ENCODE peak calls at places on chromosomes 5 and 9, in ten cellular contexts. O is PC-3, I is OCI-LY7, S is H1, H is K562, X is IMR-90, Y is neural progenitor cell, T is fibroblast of lung, V is astrocyte, E is endothelial cell of umbilical vein. M is an unnamed sample.

GRCh38 chr5:176880393-176881020 is 18.6 kb downstream of the HK3 start:
- DNase-seq in H (no peak), I (no peak), S (no peak), V (no peak), T (no peak), O (no peak), E (no peak), Y (no peak), X (no peak), M (peak)

GRCh38 chr5:118637947-118638670 is 350.2 kb downstream of the DTWD2 start:
- DNase-seq in T (no peak), V (no peak), S (no peak), I (no peak), E (no peak), H (no peak), O (no peak), X (no peak), Y (no peak), M (no peak)

GRCh38 chr5:96601811-96602244 is 60.3 kb upstream of the CAST start:
- DNase-seq in V (peak), E (peak), O (peak), T (peak), Y (peak), X (peak), I (peak), S (peak), H (peak), M (peak)

GRCh38 chr5:28788954-28789353 is 1750.6 kb upstream of the CDH9 start:
- DNase-seq in I (no peak), E (no peak), S (no peak), T (no peak), O (peak), X (no peak), H (no peak), Y (no peak), V (no peak), M (no peak)

GRCh38 chr5:132429451-132430440 is 60.2 kb downstream of the SLC22A5 start:
- DNase-seq in X (no peak), T (no peak), V (no peak), Y (no peak), O (no peak), I (no peak), H (no peak), S (no peak), E (no peak), M (no peak)

GRCh38 chr5:158484246-158484645 is 615.5 kb downstream of the EBF1 start:
- DNase-seq in S (no peak), T (no peak), Y (no peak), V (no peak), E (no peak), X (no peak), H (no peak), O (no peak), I (no peak), M (no peak)

GRCh38 chr9:31745468-31745867 is 639.0 kb upstream of the ACO1 start:
- DNase-seq in H (no peak), S (no peak), E (peak), V (no peak), X (no peak), Y (no peak), T (no peak), I (no peak), O (no peak), M (no peak)

GRCh38 chr9:135612981-135613910 is 26.1 kb downstream of the GLT6D1 start:
- DNase-seq in O (no peak), Y (no peak), H (peak), E (no peak), V (no peak), T (no peak), I (no peak), X (no peak), S (no peak), M (peak)

GRCh38 chr5:206406-206805 is 11.5 kb downstream of the CCDC127 start:
- DNase-seq in X (peak), O (no peak), I (no peak), H (peak), E (no peak), Y (no peak), T (peak), V (peak), S (no peak), M (peak)

GRCh38 chr5:120600639-120601038 is 136.5 kb downstream of the PRR16 start:
- DNase-seq in H (no peak), E (no peak), T (no peak), O (no peak), I (no peak), X (no peak), S (no peak), Y (no peak), V (no peak), M (no peak)

GRCh38 chr9:89277454-89277853 is 33.5 kb upstream of the CKS2 start:
- DNase-seq in E (no peak), S (no peak), I (no peak), V (peak), X (peak), T (peak), O (no peak), H (no peak), Y (no peak), M (no peak)

GRCh38 chr5:56950626-56951130 is 1.2 kb downstream of the MIER3 start:
- DNase-seq in E (peak), X (peak), Y (peak), O (peak), V (peak), H (peak), T (peak), S (peak), I (peak), M (peak)

GRCh38 chr5:156824800-156825199 is 25.3 kb upstream of the PPP1R2B start:
- DNase-seq in Y (peak), V (peak), O (peak), S (no peak), T (peak), I (peak), E (no peak), H (no peak), X (peak), M (peak)

GRCh38 chr5:115168829-115169391 is 798 bp downstream of the TRIM36 start:
- DNase-seq in E (peak), X (no peak), Y (peak), T (peak), O (no peak), H (peak), I (no peak), S (peak), V (no peak), M (no peak)

GRCh38 chr9:97984188-97985057 is 1.3 kb downstream of the ANP32B start:
- DNase-seq in X (peak), E (peak), I (peak), Y (peak), H (peak), O (peak), S (peak), V (peak), T (peak), M (peak)

GRCh38 chr5:73722224-73722623 is 96.2 kb downstream of the ARHGEF28 start:
- DNase-seq in I (no peak), S (no peak), H (no peak), V (no peak), X (peak), E (no peak), O (no peak), T (peak), Y (no peak), M (no peak)

GRCh38 chr9:76218868-76219462 is 175.3 kb downstream of the RFK start:
- DNase-seq in S (no peak), I (no peak), O (no peak), E (no peak), Y (peak), V (peak), T (peak), X (no peak), H (no peak), M (no peak)

GRCh38 chr9:68627594-68627993 is 77.4 kb upstream of the PIP5K1B start:
- DNase-seq in T (no peak), E (no peak), I (no peak), V (no peak), O (no peak), Y (no peak), X (no peak), S (no peak), H (no peak), M (no peak)

GRCh38 chr9:113504725-113505590 is 41.4 kb downstream of the RGS3 start:
- DNase-seq in H (no peak), Y (no peak), I (no peak), S (no peak), O (no peak), T (no peak), X (no peak), E (peak), V (no peak), M (no peak)

GRCh38 chr9:128523199-128523925 is 18.8 kb downstream of the GLE1 start:
- DNase-seq in H (no peak), O (no peak), S (no peak), V (peak), T (peak), Y (peak), E (peak), I (no peak), X (peak), M (peak)

GRCh38 chr9:92438900-92439526 is 14.7 kb upstream of the OMD start:
- DNase-seq in Y (no peak), V (no peak), O (peak), H (no peak), T (no peak), X (peak), E (peak), I (peak), S (no peak), M (no peak)

GRCh38 chr5:176774216-176775171 is 35.9 kb upstream of the UNC5A start:
- DNase-seq in O (no peak), X (no peak), S (peak), V (no peak), I (no peak), E (no peak), T (no peak), Y (no peak), H (peak), M (peak)

GRCh38 chr5:41636605-41637004 is 126.2 kb upstream of the PLCXD3 start:
- DNase-seq in Y (peak), X (peak), V (no peak), H (peak), S (peak), E (peak), O (peak), I (peak), T (peak), M (no peak)

GRCh38 chr5:41638685-41639084 is 128.3 kb upstream of the PLCXD3 start:
- DNase-seq in E (no peak), Y (no peak), O (peak), V (no peak), X (no peak), T (no peak), H (no peak), I (no peak), S (no peak), M (no peak)

GRCh38 chr5:41637424-41637823 is 127.0 kb upstream of the PLCXD3 start:
- DNase-seq in H (no peak), I (no peak), S (peak), E (no peak), Y (peak), O (no peak), V (peak), T (peak), X (no peak), M (peak)

GRCh38 chr5:41637869-41638268 is 127.5 kb upstream of the PLCXD3 start:
- DNase-seq in S (no peak), X (no peak), E (no peak), Y (no peak), I (peak), H (no peak), T (no peak), O (peak), V (no peak), M (no peak)

DNA sequence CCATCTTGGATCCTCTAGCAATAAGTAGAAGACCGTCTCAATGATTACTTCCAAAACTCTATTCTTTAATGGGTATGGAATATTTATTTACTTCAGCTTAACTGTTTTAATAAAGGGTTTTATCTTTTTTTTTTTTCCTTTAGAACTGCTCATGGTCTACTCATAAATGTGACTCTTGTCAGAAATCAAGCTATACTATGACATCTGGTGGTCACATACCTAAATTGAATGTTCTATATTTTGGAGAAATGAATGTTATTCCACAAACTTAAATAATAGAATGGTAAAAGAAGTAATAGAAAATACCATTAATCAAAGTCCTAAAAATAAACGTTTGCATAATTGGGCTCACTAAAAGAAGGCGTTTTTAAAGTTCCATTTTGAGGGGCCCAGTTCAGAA is 131.2 kb upstream of the PLCXD3 start:
- DNase-seq in S (no peak), X (peak), I (no peak), V (no peak), Y (no peak), H (no peak), O (peak), E (no peak), T (peak), M (no peak)
- TF ChIP-seq CTCF in S (no peak), X (peak), I (peak), V (no peak), Y (peak), H (no peak), O (peak), E (no peak), T (peak), M (peak)

GRCh38 chr5:107476783-107477182 is 194.0 kb downstream of the EFNA5 start:
- DNase-seq in Y (no peak), H (no peak), E (peak), O (no peak), I (peak), X (no peak), V (no peak), T (no peak), S (no peak), M (no peak)

GRCh38 chr5:107474361-107474723 is 196.4 kb downstream of the EFNA5 start:
- DNase-seq in I (no peak), S (no peak), O (no peak), T (no peak), X (no peak), Y (no peak), V (no peak), E (no peak), H (no peak), M (no peak)

GRCh38 chr5:107474724-107475489 is 195.8 kb downstream of the EFNA5 start:
- DNase-seq in H (no peak), E (peak), V (no peak), T (no peak), Y (no peak), S (no peak), O (peak), X (peak), I (no peak), M (no peak)

GRCh38 chr5:107477492-107477891 is 193.2 kb downstream of the EFNA5 start:
- DNase-seq in I (no peak), S (no peak), T (no peak), X (no peak), E (no peak), V (no peak), Y (no peak), O (peak), H (no peak), M (no peak)

DNA sequence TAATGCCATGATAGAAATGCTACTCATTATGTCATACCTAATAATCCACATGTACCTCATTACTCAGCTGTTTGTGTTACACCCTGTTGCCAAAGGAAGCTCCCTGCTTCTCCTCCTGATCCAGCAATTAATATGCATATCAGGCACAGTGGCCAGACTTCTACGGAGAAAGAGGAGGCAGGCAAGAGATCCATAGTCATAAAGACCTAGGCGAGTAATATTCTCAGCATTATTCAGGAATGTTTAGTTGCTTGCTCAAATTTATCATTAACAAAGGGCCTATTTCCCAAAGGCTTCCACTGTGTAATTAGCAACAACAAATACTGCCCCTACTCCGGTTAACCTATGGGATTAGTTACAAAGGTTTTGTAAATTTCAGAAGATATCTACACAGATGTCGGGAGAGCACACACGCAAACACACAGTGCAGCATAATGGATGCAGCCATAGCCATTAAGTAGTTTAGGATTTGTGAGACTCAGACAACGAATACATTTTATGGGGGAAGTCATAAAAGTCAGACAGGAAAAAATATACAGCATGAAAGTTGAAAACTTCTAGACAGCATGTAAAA is 192.6 kb downstream of the EFNA5 start:
- DNase-seq in H (no peak), X (no peak), V (no peak), T (no peak), I (no peak), Y (no peak), E (peak), O (no peak), S (no peak), M (no peak)
- H3K4me2 ChIP-seq in H (no peak), X (no peak), V (no peak), T (no peak), I (no peak), Y (peak), E (no peak), O (peak), S (peak), M (no peak)

DNA sequence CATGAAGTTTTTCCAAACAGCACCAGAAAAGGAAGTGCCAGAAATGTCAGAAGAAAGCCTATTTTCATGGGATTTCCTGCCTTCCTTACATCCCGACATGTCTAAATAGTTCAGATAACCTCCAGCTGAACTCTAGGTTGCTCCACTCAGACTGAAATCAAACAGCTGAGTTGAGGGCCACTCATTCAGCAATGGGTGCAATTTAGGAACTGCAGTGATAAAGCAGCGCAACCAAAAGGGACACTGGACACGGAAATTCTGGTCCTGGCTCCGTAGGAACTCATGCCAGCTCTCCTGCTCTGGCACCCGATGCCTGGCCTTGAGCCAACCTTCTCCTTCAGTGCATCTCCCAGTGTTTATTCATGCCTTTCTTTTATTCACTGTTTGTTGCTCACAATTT is 127.1 kb downstream of the PDE4D start:
- DNase-seq in I (no peak), V (no peak), E (peak), H (no peak), O (no peak), T (no peak), S (no peak), Y (no peak), X (no peak), M (no peak)
- H3K4me3 ChIP-seq in I (no peak), V (peak), E (peak), H (no peak), O (peak), T (peak), S (no peak), Y (no peak), X (no peak), M (no peak)

DNA sequence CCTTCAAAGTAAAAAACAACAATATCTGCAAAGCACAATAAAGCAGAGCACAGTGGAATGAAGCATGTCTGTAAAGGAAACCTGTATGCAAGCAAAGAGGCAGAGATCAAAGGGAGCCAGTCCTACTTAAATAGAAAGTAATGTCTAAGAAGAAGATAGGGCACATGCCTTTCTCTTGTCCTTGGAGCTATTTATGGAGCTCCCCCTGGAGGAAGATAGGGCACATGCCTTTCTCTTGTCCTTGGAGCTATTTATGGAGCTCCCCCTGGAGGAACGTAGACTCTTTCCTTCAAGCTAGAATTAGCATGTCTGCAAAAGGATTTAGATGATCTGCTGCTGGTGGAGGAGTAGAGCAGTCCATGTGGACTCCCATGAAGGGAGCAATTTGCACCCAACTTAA is 168.1 kb upstream of the RASEF start:
- DNase-seq in H (no peak), X (no peak), I (no peak), E (no peak), V (no peak), T (no peak), Y (peak), S (no peak), O (no peak), M (peak)
- TF ChIP-seq CTCF in H (no peak), X (no peak), I (no peak), E (no peak), V (no peak), T (peak), Y (peak), S (peak), O (no peak), M (no peak)

DNA sequence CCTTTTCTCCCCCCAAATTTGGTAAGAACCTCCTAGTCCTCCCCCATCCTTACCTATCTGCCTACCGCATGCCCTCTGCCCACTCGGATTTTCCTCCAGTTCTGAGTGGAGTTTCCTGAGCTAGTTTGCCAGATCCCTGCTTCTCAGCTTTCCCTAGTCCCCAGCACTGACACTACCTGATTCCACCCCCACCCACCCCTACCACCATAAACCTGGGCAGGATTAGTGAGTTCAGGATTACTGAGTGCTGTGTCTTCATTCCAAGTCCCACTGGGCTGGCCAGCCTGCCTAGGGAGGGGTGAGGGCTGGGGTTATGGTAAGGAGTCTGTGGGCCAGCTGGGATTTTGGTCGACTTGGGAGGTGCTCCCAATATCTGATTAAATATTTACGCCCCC is 3.9 kb downstream of the PITX1 start:
- DNase-seq in S (no peak), O (no peak), Y (peak), V (no peak), I (no peak), H (no peak), T (no peak), E (no peak), X (no peak), M (no peak)
- H3K4me2 ChIP-seq in S (peak), O (no peak), Y (no peak), V (no peak), I (peak), H (no peak), T (no peak), E (no peak), X (peak), M (peak)

GRCh38 chr5:172380261-172380991 is 73.9 kb downstream of the SH3PXD2B start:
- DNase-seq in H (no peak), X (peak), O (peak), V (no peak), Y (no peak), E (no peak), I (no peak), S (no peak), T (no peak), M (peak)
- H3K4me3 ChIP-seq in H (no peak), X (no peak), O (peak), V (no peak), Y (no peak), E (no peak), I (no peak), S (no peak), T (no peak), M (no peak)

GRCh38 chr5:43227655-43228054 is 35.6 kb downstream of the NIM1K start:
- DNase-seq in Y (peak), E (peak), X (peak), I (peak), V (peak), S (no peak), T (peak), O (peak), H (peak), M (no peak)
- TF ChIP-seq CTCF in Y (peak), E (peak), X (peak), I (peak), V (peak), S (peak), T (peak), O (peak), H (peak), M (peak)

M was measured in osteoblast.